ENCODE peak calls at places on chromosomes 13 and 19, in five cellular contexts. One of them, this sample, is unnamed.

GRCh38 chr13:35761440-35762252 is 285.2 kb upstream of the MAB21L1 start:
- DNase-seq in HepG2: no peak
- DNase-seq in GM12878: no peak
- DNase-seq in K562: no peak
- DNase-seq in A549: no peak
- DNase-seq in this sample: no peak

GRCh38 chr19:38265213-38265861 is 964 bp downstream of the SPINT2 start:
- DNase-seq in K562: no peak
- DNase-seq in A549: peak; percentile 86
- DNase-seq in HepG2: no peak
- DNase-seq in GM12878: no peak
- DNase-seq in this sample: peak; percentile 62

GRCh38 chr13:29556742-29557141 is 38.7 kb downstream of the SLC7A1 start:
- DNase-seq in GM12878: no peak
- DNase-seq in A549: no peak
- DNase-seq in K562: no peak
- DNase-seq in HepG2: no peak
- DNase-seq in this sample: no peak

GRCh38 chr19:2385053-2385721 is 25.1 kb downstream of the TMPRSS9 start:
- DNase-seq in HepG2: peak; percentile 81
- DNase-seq in K562: peak; percentile 95
- DNase-seq in A549: peak; percentile 81
- DNase-seq in GM12878: no peak
- DNase-seq in this sample: peak; percentile 91

GRCh38 chr13:97344250-97345175 is 89.5 kb upstream of the RAP2A start:
- DNase-seq in A549: no peak
- DNase-seq in HepG2: peak; percentile 62
- DNase-seq in GM12878: no peak
- DNase-seq in K562: no peak
- DNase-seq in this sample: peak; percentile 66

GRCh38 chr13:24511824-24512207 is 762 bp downstream of the PARP4 start:
- DNase-seq in A549: peak; percentile 2
- DNase-seq in HepG2: no peak
- DNase-seq in GM12878: peak; percentile 9
- DNase-seq in K562: no peak
- DNase-seq in this sample: no peak

GRCh38 chr13:53007872-53008271 is 20.7 kb upstream of the OLFM4 start:
- DNase-seq in HepG2: no peak
- DNase-seq in A549: no peak
- DNase-seq in K562: no peak
- DNase-seq in GM12878: no peak
- DNase-seq in this sample: no peak

GRCh38 chr13:91123456-91124127 is 223.9 kb upstream of the MIR17HG start:
- DNase-seq in K562: no peak
- DNase-seq in A549: no peak
- DNase-seq in GM12878: no peak
- DNase-seq in HepG2: no peak
- DNase-seq in this sample: peak; percentile 67

DNA sequence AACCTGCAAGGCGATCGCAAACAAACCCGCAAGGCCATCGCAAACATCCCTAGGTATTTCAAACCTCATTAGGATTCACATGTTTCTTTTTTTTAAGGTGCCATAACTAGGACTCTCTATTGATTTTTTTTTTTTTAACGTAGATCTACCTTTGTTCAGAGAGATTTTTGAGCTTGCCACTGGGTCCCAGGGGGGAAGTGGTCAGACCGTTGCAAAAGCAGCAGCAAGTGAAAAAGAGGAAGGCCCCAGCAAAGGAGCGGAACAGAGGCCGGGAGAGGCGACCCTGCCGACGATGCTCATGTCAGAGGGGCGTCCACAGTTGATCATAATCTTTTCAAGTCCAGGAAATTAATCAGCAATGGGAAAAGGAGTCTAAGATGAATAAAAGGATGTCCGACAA is 32.7 kb upstream of the FLT1 start:
- DNase-seq in A549: no peak
- DNase-seq in GM12878: no peak
- DNase-seq in K562: no peak
- DNase-seq in HepG2: no peak
- DNase-seq in this sample: no peak
- TF ChIP-seq JUNB in A549: no peak
- TF ChIP-seq JUNB in GM12878: no peak
- TF ChIP-seq JUNB in K562: no peak
- TF ChIP-seq JUNB in HepG2: no peak
- TF ChIP-seq JUNB in this sample: no peak

GRCh38 chr13:100497394-100497793 is 91.2 kb downstream of the GGACT start:
- DNase-seq in GM12878: no peak
- DNase-seq in K562: no peak
- DNase-seq in A549: no peak
- DNase-seq in HepG2: no peak
- DNase-seq in this sample: no peak

GRCh38 chr13:100491164-100491847 is 97.3 kb downstream of the GGACT start:
- DNase-seq in K562: no peak
- DNase-seq in HepG2: no peak
- DNase-seq in GM12878: no peak
- DNase-seq in A549: no peak
- DNase-seq in this sample: no peak

GRCh38 chr13:100495455-100495854 is 93.1 kb downstream of the GGACT start:
- DNase-seq in HepG2: no peak
- DNase-seq in GM12878: no peak
- DNase-seq in A549: no peak
- DNase-seq in K562: no peak
- DNase-seq in this sample: no peak

GRCh38 chr13:100490692-100491091 is 97.9 kb downstream of the GGACT start:
- DNase-seq in HepG2: no peak
- DNase-seq in A549: no peak
- DNase-seq in GM12878: no peak
- DNase-seq in K562: no peak
- DNase-seq in this sample: peak; percentile 93

GRCh38 chr13:100493418-100493817 is 95.2 kb downstream of the GGACT start:
- DNase-seq in K562: no peak
- DNase-seq in A549: no peak
- DNase-seq in HepG2: no peak
- DNase-seq in GM12878: no peak
- DNase-seq in this sample: no peak
- H3K4me3 ChIP-seq in K562: no peak overlapping the region
- H3K4me3 ChIP-seq in A549: no peak overlapping the region
- H3K4me3 ChIP-seq in HepG2: no peak overlapping the region
- H3K4me3 ChIP-seq in GM12878: no peak overlapping the region
- H3K4me3 ChIP-seq in this sample: no peak overlapping the region

DNA sequence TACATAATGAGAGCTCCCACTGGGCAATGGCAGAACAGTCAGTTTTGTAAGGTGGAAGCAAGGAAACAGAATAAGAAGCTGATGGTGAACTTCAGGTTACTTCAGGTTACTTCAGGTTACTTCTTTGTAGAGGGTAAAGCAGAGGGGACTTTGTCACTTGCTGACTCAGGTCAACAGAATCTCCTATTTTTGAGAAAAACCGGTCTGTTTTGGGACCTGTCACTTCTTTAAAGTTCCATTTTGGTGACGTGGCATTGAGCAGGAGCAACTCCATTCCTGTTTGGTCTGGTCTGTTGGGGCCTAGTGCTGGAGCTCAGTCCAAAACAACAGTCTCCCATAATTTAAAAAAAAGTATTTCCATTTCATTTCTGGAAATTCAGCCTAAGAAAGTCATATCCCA is 29.7 kb downstream of the ATP11A start:
- DNase-seq in GM12878: no peak
- DNase-seq in A549: no peak
- DNase-seq in HepG2: no peak
- DNase-seq in K562: no peak
- DNase-seq in this sample: no peak
- TF ChIP-seq JUNB in GM12878: no peak
- TF ChIP-seq JUNB in A549: no peak
- TF ChIP-seq JUNB in HepG2: no peak
- TF ChIP-seq JUNB in K562: no peak
- TF ChIP-seq JUNB in this sample: no peak

GRCh38 chr19:13031917-13032623 is 36.8 kb downstream of the NFIX start:
- DNase-seq in K562: no peak
- DNase-seq in GM12878: no peak
- DNase-seq in HepG2: peak; percentile 87
- DNase-seq in A549: no peak
- DNase-seq in this sample: no peak
- H3K4me3 ChIP-seq in K562: no peak overlapping the region
- H3K4me3 ChIP-seq in GM12878: no peak overlapping the region
- H3K4me3 ChIP-seq in HepG2: no peak overlapping the region
- H3K4me3 ChIP-seq in A549: no peak overlapping the region
- H3K4me3 ChIP-seq in this sample: no peak overlapping the region

DNA sequence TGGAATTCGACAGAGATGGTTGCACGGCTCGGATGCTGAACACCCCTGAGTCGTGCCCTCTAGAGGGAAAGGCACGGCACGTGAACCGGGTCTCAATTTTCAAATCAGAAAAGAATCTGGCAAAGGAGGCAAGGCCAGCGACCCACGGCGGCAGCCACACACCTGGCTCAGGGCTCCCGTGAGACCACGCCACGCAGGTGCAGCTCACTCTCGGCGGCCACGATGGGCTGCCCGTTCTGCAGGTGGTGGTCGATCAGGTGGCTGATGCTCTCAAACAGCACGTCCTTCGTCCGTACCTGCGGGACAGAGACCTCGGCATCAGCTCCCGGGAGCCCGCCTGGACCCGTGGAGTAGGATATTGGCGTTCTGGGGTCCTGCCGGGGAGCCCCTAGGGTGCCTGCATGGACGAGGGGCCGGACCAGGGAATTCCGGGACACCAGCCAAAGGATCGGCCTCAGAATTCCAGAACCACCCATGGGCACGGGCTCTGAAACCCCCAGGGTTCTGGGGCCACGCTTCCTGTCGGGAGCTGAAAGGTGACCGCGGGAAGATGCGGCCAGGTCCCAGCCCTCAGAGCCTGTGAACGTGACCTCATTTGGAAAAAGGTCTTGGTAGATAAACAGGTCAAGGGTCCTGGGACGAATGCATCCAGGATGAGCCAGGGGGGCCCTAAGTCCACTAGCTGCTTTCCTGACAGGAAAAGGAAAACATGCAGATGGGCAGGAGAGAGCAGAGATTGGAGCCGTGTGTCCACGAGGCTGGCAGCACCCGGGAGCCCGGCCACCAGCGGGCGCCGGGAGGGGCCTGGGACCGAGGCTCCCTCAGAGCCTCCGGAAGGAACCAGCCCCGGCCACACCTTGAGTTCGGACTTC is 10.1 kb upstream of the C2CD4C start:
- DNase-seq in HepG2: no peak
- DNase-seq in K562: no peak
- DNase-seq in GM12878: no peak
- DNase-seq in A549: no peak
- DNase-seq in this sample: no peak
- TF ChIP-seq JUNB in HepG2: no peak
- TF ChIP-seq JUNB in K562: no peak
- TF ChIP-seq JUNB in GM12878: no peak
- TF ChIP-seq JUNB in A549: no peak
- TF ChIP-seq JUNB in this sample: no peak

This sample was measured in GM23338.